ENCODE peak calls at places on chromosomes 6 and 20, in ten cellular contexts. I, C, S, X, N, R, E, J, V and F are unnamed samples.

GRCh38 chr6:43970913-43971775 is 156.1 kb downstream of the MRPL14 start:
- DNase-seq in R (no peak), N (no peak), V (no peak), C (peak; percentile 82), E (no peak), S (no peak), I (peak; percentile 48), J (no peak), X (peak; percentile 46), F (no peak)

GRCh38 chr6:116426551-116426950 is 34.6 kb upstream of the CALHM6 start:
- DNase-seq in V (no peak), I (no peak), C (no peak), X (no peak), S (no peak), N (no peak), R (no peak), J (no peak), E (no peak), F (no peak)

GRCh38 chr20:25259358-25259757 is 11.5 kb downstream of the PYGB start:
- DNase-seq in E (no peak), X (no peak), V (no peak), N (no peak), I (no peak), R (no peak), C (peak; percentile 18), J (no peak), S (no peak), F (no peak)

GRCh38 chr20:57040924-57041323 is 225.5 kb downstream of the BMP7 start:
- DNase-seq in J (no peak), E (no peak), I (peak; percentile 75), S (peak; percentile 67), C (peak; percentile 42), R (peak; percentile 62), N (no peak), X (peak; percentile 23), V (no peak), F (no peak)

GRCh38 chr6:132161283-132161682 is 210.1 kb upstream of the CCN2 start:
- DNase-seq in X (peak; percentile 86), V (no peak), R (peak; percentile 51), S (peak; percentile 59), E (peak; percentile 70), C (no peak), J (no peak), I (peak; percentile 72), N (no peak), F (no peak)

GRCh38 chr6:56958481-56958880 is 3.6 kb downstream of the BEND6 start:
- DNase-seq in V (no peak), J (no peak), C (no peak), I (peak; percentile 39), S (peak; percentile 24), R (no peak), E (no peak), N (no peak), X (no peak), F (no peak)

GRCh38 chr6:89818977-89819335 is 638 bp downstream of the MDN1 start:
- DNase-seq in V (no peak), R (peak; percentile 25), N (peak; percentile 13), X (peak; percentile 52), C (no peak), I (peak; percentile 59), E (peak; percentile 60), J (no peak), S (no peak), F (no peak)

GRCh38 chr6:167543602-167544506 is 219.0 kb downstream of the TTLL2 start:
- DNase-seq in E (peak; percentile 62), S (no peak), N (no peak), V (no peak), C (no peak), J (no peak), I (peak; percentile 7), R (no peak), X (peak; percentile 29), F (no peak)

GRCh38 chr20:20412750-20413149 is 44.8 kb downstream of the INSM1 start:
- DNase-seq in X (no peak), N (no peak), C (no peak), E (peak; percentile 82), I (no peak), R (no peak), V (no peak), J (no peak), S (no peak), F (no peak)

GRCh38 chr6:1418471-1419191 is 29.3 kb downstream of the FOXF2 start:
- DNase-seq in I (peak; percentile 68), E (no peak), S (no peak), V (no peak), J (no peak), C (no peak), N (no peak), R (no peak), X (peak; percentile 70), F (no peak)

GRCh38 chr6:35596448-35597442 is 84.0 kb upstream of the TULP1 start:
- DNase-seq in S (peak; percentile 75), V (no peak), X (peak; percentile 93), C (no peak), J (no peak), R (peak; percentile 50), I (peak; percentile 87), N (no peak), E (peak; percentile 98), F (no peak)

GRCh38 chr20:1933465-1933870 is 38.3 kb downstream of the SIRPA start:
- DNase-seq in I (peak; percentile 75), S (peak; percentile 66), R (peak; percentile 32), C (peak; percentile 59), J (no peak), E (no peak), X (no peak), V (no peak), N (no peak), F (no peak)

GRCh38 chr20:22523499-22524392 is 60.6 kb downstream of the FOXA2 start:
- DNase-seq in S (no peak), N (no peak), V (no peak), C (peak; percentile 53), I (no peak), J (no peak), R (peak; percentile 75), E (no peak), X (no peak), F (no peak)